ENCODE peak calls at places on chromosomes 12 and 14, in nine cellular contexts. L is AG09309; A is dermis blood vessel endothelial cell; D is lower lobe of right lung; N is heart left ventricle; E is epithelial cell of prostate; W is T-cell; F is T follicular helper cell; P is stimulated activated CD4-positive, alpha-beta T cell treated with anti-CD3 and anti-CD28 coated beads, Interleukin-15, amount 100 ng/mL, for 24 hours. Q is an unnamed sample.

GRCh38 chr14:39050389-39050788 is 52.6 kb downstream of the SEC23A start:
- DNase-seq in F (no peak), D (no peak), L (peak), N (no peak), P (no peak), W (no peak), A (peak), E (peak), Q (no peak)

GRCh38 chr14:51643137-51643536 is 8.6 kb upstream of the FRMD6 start:
- DNase-seq in D (no peak), N (no peak), A (no peak), P (no peak), E (no peak), F (no peak), L (peak), W (no peak), Q (no peak)

GRCh38 chr12:69510176-69510827 is 40.1 kb downstream of the FRS2 start:
- DNase-seq in N (no peak), P (no peak), W (no peak), A (no peak), D (no peak), L (no peak), F (no peak), E (no peak), Q (no peak)

GRCh38 chr14:57389646-57390036 is 745 bp upstream of the NAA30 start:
- DNase-seq in D (no peak), F (no peak), E (no peak), P (no peak), N (no peak), W (no peak), L (no peak), A (no peak), Q (no peak)

GRCh38 chr12:107435072-107435471 is 250.5 kb upstream of the PWP1 start:
- DNase-seq in A (no peak), W (no peak), F (no peak), L (no peak), N (no peak), E (no peak), D (no peak), P (no peak), Q (no peak)

GRCh38 chr12:85865905-85866304 is 8.2 kb upstream of the NTS start:
- DNase-seq in L (no peak), W (no peak), E (no peak), F (no peak), N (no peak), D (no peak), P (no peak), A (peak), Q (no peak)

GRCh38 chr14:23577004-23577681 is 1.4 kb downstream of the JPH4 start:
- DNase-seq in E (no peak), L (no peak), F (no peak), P (no peak), A (peak), W (no peak), D (no peak), N (no peak), Q (peak)

GRCh38 chr12:44829045-44829444 is 47.1 kb downstream of the NELL2 start:
- DNase-seq in F (no peak), E (no peak), W (no peak), P (no peak), D (no peak), L (no peak), A (no peak), N (no peak), Q (no peak)

GRCh38 chr12:143964-144649 is 69.8 kb downstream of the SLC6A12 start:
- DNase-seq in P (no peak), L (no peak), W (no peak), E (no peak), A (no peak), D (no peak), F (no peak), N (no peak), Q (no peak)

GRCh38 chr12:42325776-42326465 is at the start of the genes PPHLN1 and ZCRB1:
- DNase-seq in E (peak), L (peak), W (peak), D (peak), F (peak), P (peak), A (peak), N (peak), Q (no peak)

GRCh38 chr14:39880106-39880695 is 448.0 kb upstream of the FBXO33 start:
- DNase-seq in W (no peak), E (no peak), P (no peak), N (no peak), F (no peak), L (no peak), D (no peak), A (no peak), Q (no peak)

GRCh38 chr14:29745863-29746262 is 181.8 kb downstream of the PRKD1 start:
- DNase-seq in W (no peak), A (peak), E (no peak), L (no peak), P (no peak), N (no peak), D (no peak), F (no peak), Q (no peak)

GRCh38 chr12:48351022-48351708 is 446 bp upstream of the ZNF641 start:
- DNase-seq in P (peak), N (no peak), A (peak), W (no peak), E (no peak), L (peak), D (peak), F (no peak), Q (no peak)

GRCh38 chr14:67859169-67859749 is 39.7 kb downstream of the RAD51B start:
- DNase-seq in E (no peak), A (peak), F (no peak), L (no peak), P (no peak), W (no peak), D (no peak), N (no peak), Q (no peak)

GRCh38 chr14:85531141-85531593 is 1.2 kb downstream of the FLRT2 start:
- DNase-seq in N (peak), E (no peak), A (peak), P (no peak), F (no peak), W (no peak), L (no peak), D (peak), Q (no peak)

Q was measured in vagina.